ENCODE peak calls at places on chromosomes 13 and 19, in eight cellular contexts. One of them, this sample, is unnamed.
A peak's percentile ranks its signal among the peaks of the same experiment; 100 is the strongest.

GRCh38 chr13:32432856-32433255 is 4.9 kb upstream of the N4BP2L1 start:
- ATAC-seq in pancreas: no peak
- ATAC-seq in upper lobe of left lung: no peak
- ATAC-seq in CD8-positive, alpha-beta T cell: no peak
- ATAC-seq in DND-41: peak; percentile 34
- ATAC-seq in upper lobe of right lung: no peak
- ATAC-seq in CD4-positive, CD25-positive, alpha-beta regulatory T cell: no peak
- ATAC-seq in lower lobe of right lung: no peak
- ATAC-seq in this sample: no peak

GRCh38 chr19:34676697-34677385 is at the start of gene SCGB2B2:
- ATAC-seq in CD8-positive, alpha-beta T cell: peak; percentile 71
- ATAC-seq in upper lobe of left lung: peak; percentile 91
- ATAC-seq in lower lobe of right lung: peak; percentile 85
- ATAC-seq in upper lobe of right lung: peak; percentile 83
- ATAC-seq in pancreas: peak; percentile 79
- ATAC-seq in DND-41: peak; percentile 74
- ATAC-seq in CD4-positive, CD25-positive, alpha-beta regulatory T cell: peak; percentile 71
- ATAC-seq in this sample: peak; percentile 68

GRCh38 chr13:68984688-68985319 is 1122.8 kb upstream of the ATXN8OS start:
- ATAC-seq in lower lobe of right lung: peak; percentile 53
- ATAC-seq in upper lobe of left lung: peak; percentile 22
- ATAC-seq in pancreas: no peak
- ATAC-seq in CD8-positive, alpha-beta T cell: no peak
- ATAC-seq in upper lobe of right lung: peak; percentile 36
- ATAC-seq in DND-41: no peak
- ATAC-seq in CD4-positive, CD25-positive, alpha-beta regulatory T cell: no peak
- ATAC-seq in this sample: no peak

GRCh38 chr13:99258210-99258860 is at the start of gene GPR18:
- ATAC-seq in pancreas: no peak
- ATAC-seq in CD8-positive, alpha-beta T cell: peak; percentile 77
- ATAC-seq in upper lobe of right lung: no peak
- ATAC-seq in lower lobe of right lung: no peak
- ATAC-seq in upper lobe of left lung: no peak
- ATAC-seq in DND-41: peak; percentile 73
- ATAC-seq in CD4-positive, CD25-positive, alpha-beta regulatory T cell: peak; percentile 88
- ATAC-seq in this sample: no peak

GRCh38 chr13:114288157-114288591 is 6.8 kb downstream of the UPF3A start:
- ATAC-seq in CD8-positive, alpha-beta T cell: no peak
- ATAC-seq in CD4-positive, CD25-positive, alpha-beta regulatory T cell: no peak
- ATAC-seq in pancreas: no peak
- ATAC-seq in lower lobe of right lung: no peak
- ATAC-seq in upper lobe of left lung: no peak
- ATAC-seq in upper lobe of right lung: no peak
- ATAC-seq in DND-41: peak; percentile 29
- ATAC-seq in this sample: no peak

GRCh38 chr13:49733181-49733951 is 42.1 kb upstream of the EBPL start:
- ATAC-seq in CD4-positive, CD25-positive, alpha-beta regulatory T cell: no peak
- ATAC-seq in pancreas: peak; percentile 92
- ATAC-seq in upper lobe of left lung: peak; percentile 91
- ATAC-seq in upper lobe of right lung: peak; percentile 96
- ATAC-seq in CD8-positive, alpha-beta T cell: no peak
- ATAC-seq in DND-41: no peak
- ATAC-seq in lower lobe of right lung: peak; percentile 94
- ATAC-seq in this sample: no peak

GRCh38 chr13:27012482-27013197 is 159.0 kb downstream of the USP12 start:
- ATAC-seq in lower lobe of right lung: no peak
- ATAC-seq in upper lobe of left lung: no peak
- ATAC-seq in pancreas: no peak
- ATAC-seq in CD8-positive, alpha-beta T cell: no peak
- ATAC-seq in DND-41: no peak
- ATAC-seq in upper lobe of right lung: peak; percentile 21
- ATAC-seq in CD4-positive, CD25-positive, alpha-beta regulatory T cell: no peak
- ATAC-seq in this sample: peak; percentile 74

GRCh38 chr13:101916758-101917474 is 464.4 kb downstream of the ITGBL1 start:
- ATAC-seq in CD8-positive, alpha-beta T cell: no peak
- ATAC-seq in DND-41: no peak
- ATAC-seq in lower lobe of right lung: peak; percentile 32
- ATAC-seq in upper lobe of left lung: no peak
- ATAC-seq in CD4-positive, CD25-positive, alpha-beta regulatory T cell: no peak
- ATAC-seq in pancreas: peak; percentile 24
- ATAC-seq in upper lobe of right lung: peak; percentile 41
- ATAC-seq in this sample: no peak

GRCh38 chr13:114102521-114103288 is 29.7 kb downstream of the RASA3 start:
- ATAC-seq in CD4-positive, CD25-positive, alpha-beta regulatory T cell: no peak
- ATAC-seq in pancreas: no peak
- ATAC-seq in upper lobe of left lung: no peak
- ATAC-seq in upper lobe of right lung: no peak
- ATAC-seq in lower lobe of right lung: no peak
- ATAC-seq in DND-41: no peak
- ATAC-seq in CD8-positive, alpha-beta T cell: no peak
- ATAC-seq in this sample: no peak

GRCh38 chr13:44431150-44431549 is 57.5 kb downstream of the SERP2 start:
- ATAC-seq in CD8-positive, alpha-beta T cell: no peak
- ATAC-seq in DND-41: no peak
- ATAC-seq in upper lobe of right lung: no peak
- ATAC-seq in upper lobe of left lung: no peak
- ATAC-seq in pancreas: peak; percentile 29
- ATAC-seq in lower lobe of right lung: no peak
- ATAC-seq in CD4-positive, CD25-positive, alpha-beta regulatory T cell: no peak
- ATAC-seq in this sample: no peak

GRCh38 chr13:75675421-75675820 is 39.3 kb downstream of the LMO7 start:
- ATAC-seq in pancreas: no peak
- ATAC-seq in CD4-positive, CD25-positive, alpha-beta regulatory T cell: no peak
- ATAC-seq in lower lobe of right lung: no peak
- ATAC-seq in CD8-positive, alpha-beta T cell: no peak
- ATAC-seq in upper lobe of left lung: no peak
- ATAC-seq in DND-41: no peak
- ATAC-seq in upper lobe of right lung: no peak
- ATAC-seq in this sample: no peak

GRCh38 chr13:71358218-71358617 is 508.8 kb downstream of the DACH1 start:
- ATAC-seq in CD8-positive, alpha-beta T cell: no peak
- ATAC-seq in upper lobe of left lung: no peak
- ATAC-seq in upper lobe of right lung: no peak
- ATAC-seq in DND-41: no peak
- ATAC-seq in CD4-positive, CD25-positive, alpha-beta regulatory T cell: no peak
- ATAC-seq in pancreas: no peak
- ATAC-seq in lower lobe of right lung: no peak
- ATAC-seq in this sample: no peak

GRCh38 chr13:100658363-100658762 is 16.2 kb downstream of the TMTC4 start:
- ATAC-seq in CD4-positive, CD25-positive, alpha-beta regulatory T cell: no peak
- ATAC-seq in lower lobe of right lung: no peak
- ATAC-seq in CD8-positive, alpha-beta T cell: no peak
- ATAC-seq in DND-41: peak; percentile 92
- ATAC-seq in upper lobe of left lung: no peak
- ATAC-seq in pancreas: no peak
- ATAC-seq in upper lobe of right lung: no peak
- ATAC-seq in this sample: no peak

GRCh38 chr13:112712451-112712881 is 22.6 kb downstream of the ATP11A start:
- ATAC-seq in lower lobe of right lung: no peak
- ATAC-seq in upper lobe of left lung: no peak
- ATAC-seq in pancreas: no peak
- ATAC-seq in CD4-positive, CD25-positive, alpha-beta regulatory T cell: no peak
- ATAC-seq in DND-41: no peak
- ATAC-seq in upper lobe of right lung: no peak
- ATAC-seq in CD8-positive, alpha-beta T cell: no peak
- ATAC-seq in this sample: no peak

GRCh38 chr13:107185889-107186288 is 618.0 kb upstream of the ARGLU1 start:
- ATAC-seq in pancreas: no peak
- ATAC-seq in upper lobe of right lung: no peak
- ATAC-seq in CD8-positive, alpha-beta T cell: no peak
- ATAC-seq in upper lobe of left lung: no peak
- ATAC-seq in DND-41: no peak
- ATAC-seq in lower lobe of right lung: no peak
- ATAC-seq in CD4-positive, CD25-positive, alpha-beta regulatory T cell: no peak
- ATAC-seq in this sample: no peak

GRCh38 chr19:3073931-3074595 is 11.8 kb upstream of the TLE5 start:
- ATAC-seq in DND-41: no peak
- ATAC-seq in upper lobe of left lung: no peak
- ATAC-seq in CD4-positive, CD25-positive, alpha-beta regulatory T cell: no peak
- ATAC-seq in CD8-positive, alpha-beta T cell: no peak
- ATAC-seq in pancreas: peak; percentile 32
- ATAC-seq in upper lobe of right lung: no peak
- ATAC-seq in lower lobe of right lung: peak; percentile 9
- ATAC-seq in this sample: no peak

GRCh38 chr19:49687566-49688316 is 1.7 kb upstream of the ADM5 start:
- ATAC-seq in CD8-positive, alpha-beta T cell: no peak
- ATAC-seq in upper lobe of left lung: no peak
- ATAC-seq in lower lobe of right lung: no peak
- ATAC-seq in upper lobe of right lung: peak; percentile 2
- ATAC-seq in CD4-positive, CD25-positive, alpha-beta regulatory T cell: no peak
- ATAC-seq in DND-41: no peak
- ATAC-seq in pancreas: no peak
- ATAC-seq in this sample: no peak

GRCh38 chr19:49689133-49690072 is at the start of gene ADM5:
- ATAC-seq in CD8-positive, alpha-beta T cell: peak; percentile 50
- ATAC-seq in DND-41: peak; percentile 21
- ATAC-seq in upper lobe of right lung: peak; percentile 55
- ATAC-seq in CD4-positive, CD25-positive, alpha-beta regulatory T cell: peak; percentile 26
- ATAC-seq in pancreas: peak; percentile 83
- ATAC-seq in lower lobe of right lung: peak; percentile 69
- ATAC-seq in upper lobe of left lung: peak; percentile 56
- ATAC-seq in this sample: peak; percentile 35

GRCh38 chr19:49687150-49687549 is 2.2 kb upstream of the ADM5 start:
- ATAC-seq in DND-41: no peak
- ATAC-seq in CD8-positive, alpha-beta T cell: no peak
- ATAC-seq in lower lobe of right lung: no peak
- ATAC-seq in upper lobe of left lung: no peak
- ATAC-seq in upper lobe of right lung: no peak
- ATAC-seq in pancreas: no peak
- ATAC-seq in CD4-positive, CD25-positive, alpha-beta regulatory T cell: no peak
- ATAC-seq in this sample: no peak

GRCh38 chr19:49690073-49690655 is 752 bp upstream of the CPT1C start:
- ATAC-seq in pancreas: peak; percentile 34
- ATAC-seq in lower lobe of right lung: peak; percentile 1
- ATAC-seq in upper lobe of left lung: no peak
- ATAC-seq in DND-41: peak; percentile 22
- ATAC-seq in CD4-positive, CD25-positive, alpha-beta regulatory T cell: peak; percentile 4
- ATAC-seq in CD8-positive, alpha-beta T cell: peak; percentile 5
- ATAC-seq in upper lobe of right lung: peak; percentile 2
- ATAC-seq in this sample: peak; percentile 13

DNA sequence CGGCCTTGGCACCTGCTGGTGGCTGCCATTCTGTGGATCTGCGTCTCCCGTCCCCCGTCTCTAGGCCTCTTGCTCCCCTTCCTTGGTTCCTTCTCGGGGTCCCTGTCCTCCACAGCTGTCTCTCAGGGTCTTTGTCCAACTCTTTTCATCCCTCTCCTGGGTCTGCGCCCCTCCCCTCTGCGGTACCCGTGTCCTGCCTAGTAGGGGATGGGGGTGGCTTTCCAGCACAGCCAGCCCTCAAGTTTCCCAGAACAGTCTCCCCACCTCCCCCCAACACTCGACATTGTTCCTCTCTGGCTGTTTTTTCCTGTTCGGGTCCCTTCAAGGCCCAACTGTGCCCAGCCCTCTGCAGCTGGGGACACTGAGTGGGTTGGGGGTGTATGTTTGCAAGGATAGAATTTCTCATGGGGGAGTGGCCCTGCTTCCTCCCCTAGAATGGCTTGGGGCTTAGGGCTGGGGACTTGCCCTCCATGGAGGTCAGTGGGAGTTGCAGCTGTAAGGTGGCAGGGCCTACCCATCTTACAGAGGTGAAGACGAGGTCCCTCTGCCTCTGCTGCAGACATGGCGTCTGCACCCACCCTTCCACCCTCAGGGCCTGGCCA is 762 bp upstream of the ADM5 start:
- ATAC-seq in CD4-positive, CD25-positive, alpha-beta regulatory T cell: no peak
- ATAC-seq in upper lobe of right lung: no peak
- ATAC-seq in pancreas: no peak
- ATAC-seq in upper lobe of left lung: no peak
- ATAC-seq in CD8-positive, alpha-beta T cell: no peak
- ATAC-seq in DND-41: no peak
- ATAC-seq in lower lobe of right lung: no peak
- ATAC-seq in this sample: no peak
- H3K4me3 ChIP-seq in CD4-positive, CD25-positive, alpha-beta regulatory T cell: no peak overlapping the region
- H3K4me3 ChIP-seq in upper lobe of right lung: peak overlapping the region; percentile 59
- H3K4me3 ChIP-seq in pancreas: no peak overlapping the region
- H3K4me3 ChIP-seq in upper lobe of left lung: peak overlapping the region; percentile 55
- H3K4me3 ChIP-seq in CD8-positive, alpha-beta T cell: no peak overlapping the region
- H3K4me3 ChIP-seq in DND-41: no peak overlapping the region
- H3K4me3 ChIP-seq in lower lobe of right lung: peak overlapping the region; percentile 63
- H3K4me3 ChIP-seq in this sample: no peak overlapping the region

DNA sequence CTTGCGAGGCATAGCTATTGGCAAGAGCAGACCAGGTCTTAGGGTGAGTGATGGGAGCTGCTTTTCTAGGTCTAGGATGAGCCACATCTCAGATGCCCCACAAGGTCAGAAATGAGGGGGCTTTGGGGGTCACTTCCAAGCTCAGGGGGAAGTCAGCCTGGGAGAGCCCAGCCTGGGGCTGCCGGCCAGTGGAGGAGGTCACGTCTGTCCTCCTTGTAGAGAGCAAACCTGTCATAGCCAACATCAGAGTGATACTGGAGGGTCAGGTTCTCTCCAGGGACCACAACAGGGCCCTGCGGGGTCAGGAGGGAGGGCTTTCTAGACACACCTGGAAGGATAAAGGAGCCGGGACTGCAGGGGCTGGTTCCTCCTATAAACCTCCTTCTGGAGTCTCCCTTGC is 2.4 kb downstream of the LILRA5 start:
- ATAC-seq in upper lobe of right lung: no peak
- ATAC-seq in pancreas: no peak
- ATAC-seq in CD8-positive, alpha-beta T cell: no peak
- ATAC-seq in CD4-positive, CD25-positive, alpha-beta regulatory T cell: no peak
- ATAC-seq in upper lobe of left lung: no peak
- ATAC-seq in DND-41: no peak
- ATAC-seq in lower lobe of right lung: no peak
- ATAC-seq in this sample: no peak
- H3K4me3 ChIP-seq in upper lobe of right lung: no peak overlapping the region
- H3K4me3 ChIP-seq in pancreas: no peak overlapping the region
- H3K4me3 ChIP-seq in CD8-positive, alpha-beta T cell: no peak overlapping the region
- H3K4me3 ChIP-seq in CD4-positive, CD25-positive, alpha-beta regulatory T cell: no peak overlapping the region
- H3K4me3 ChIP-seq in upper lobe of left lung: no peak overlapping the region
- H3K4me3 ChIP-seq in DND-41: no peak overlapping the region
- H3K4me3 ChIP-seq in lower lobe of right lung: no peak overlapping the region
- H3K4me3 ChIP-seq in this sample: no peak overlapping the region

DNA sequence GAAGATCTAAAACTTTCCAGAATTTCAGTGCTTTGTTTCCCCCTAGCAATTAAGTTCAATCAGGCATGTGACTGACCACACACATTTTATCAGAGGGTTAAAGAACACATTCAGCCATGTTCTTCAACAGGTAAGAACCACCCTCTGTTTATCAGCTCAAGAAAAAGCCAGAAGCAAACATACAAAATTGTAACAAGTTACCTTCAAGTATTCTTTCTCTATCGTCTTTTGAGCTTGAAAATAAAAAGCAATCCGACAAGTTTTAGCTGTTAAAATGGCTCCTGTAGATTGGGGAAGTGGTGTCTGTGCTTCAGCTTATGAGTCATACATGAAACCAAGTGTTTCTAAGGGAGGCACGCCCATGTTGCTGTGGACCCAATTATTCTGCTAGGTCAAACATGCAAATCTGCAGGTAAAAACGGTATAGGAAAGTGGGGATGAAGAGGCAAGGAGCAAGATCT is at the start of gene ELF1:
- ATAC-seq in DND-41: peak; percentile 85
- ATAC-seq in upper lobe of right lung: peak; percentile 97
- ATAC-seq in CD8-positive, alpha-beta T cell: peak; percentile 88
- ATAC-seq in pancreas: peak; percentile 92
- ATAC-seq in lower lobe of right lung: peak; percentile 95
- ATAC-seq in CD4-positive, CD25-positive, alpha-beta regulatory T cell: peak; percentile 89
- ATAC-seq in upper lobe of left lung: peak; percentile 93
- ATAC-seq in this sample: peak; percentile 79
- H3K4me3 ChIP-seq in DND-41: peak within 1 kb of the TSS; percentile 68
- H3K4me3 ChIP-seq in upper lobe of right lung: peak within 1 kb of the TSS; percentile 47
- H3K4me3 ChIP-seq in CD8-positive, alpha-beta T cell: peak within 1 kb of the TSS; percentile 56
- H3K4me3 ChIP-seq in pancreas: peak within 1 kb of the TSS; percentile 11
- H3K4me3 ChIP-seq in lower lobe of right lung: peak within 1 kb of the TSS; percentile 48
- H3K4me3 ChIP-seq in CD4-positive, CD25-positive, alpha-beta regulatory T cell: peak within 1 kb of the TSS; percentile 99
- H3K4me3 ChIP-seq in upper lobe of left lung: peak within 1 kb of the TSS; percentile 39
- H3K4me3 ChIP-seq in this sample: peak within 1 kb of the TSS; percentile 12

GRCh38 chr19:35742121-35742724 is at the start of gene IGFLR1:
- ATAC-seq in CD8-positive, alpha-beta T cell: no peak
- ATAC-seq in pancreas: no peak
- ATAC-seq in upper lobe of left lung: no peak
- ATAC-seq in CD4-positive, CD25-positive, alpha-beta regulatory T cell: no peak
- ATAC-seq in lower lobe of right lung: no peak
- ATAC-seq in DND-41: no peak
- ATAC-seq in upper lobe of right lung: no peak
- ATAC-seq in this sample: no peak
- H3K4me3 ChIP-seq in CD8-positive, alpha-beta T cell: peak within 1 kb of the TSS; percentile 80
- H3K4me3 ChIP-seq in pancreas: no peak within 1 kb of the TSS
- H3K4me3 ChIP-seq in upper lobe of left lung: peak within 1 kb of the TSS; percentile 77
- H3K4me3 ChIP-seq in CD4-positive, CD25-positive, alpha-beta regulatory T cell: peak within 1 kb of the TSS; percentile 90
- H3K4me3 ChIP-seq in lower lobe of right lung: peak within 1 kb of the TSS; percentile 64
- H3K4me3 ChIP-seq in DND-41: no peak within 1 kb of the TSS
- H3K4me3 ChIP-seq in upper lobe of right lung: peak within 1 kb of the TSS; percentile 65
- H3K4me3 ChIP-seq in this sample: peak within 1 kb of the TSS; percentile 60

This sample was measured in gastroesophageal sphincter.